ENCODE peak calls at places on chromosomes 7 and 10, in five cellular contexts. J is PC-3; C is body of pancreas; K is A549; E is CD4-positive, CD25-positive, alpha-beta regulatory T cell. Q is an unnamed sample. For H3K4me1, the result is how much of the 10 kb centered on the place peaks cover.

GRCh38 chr10:132846631-132847415 is 60.9 kb upstream of the NKX6-2 start:
- DNase-seq in J (no peak), C (no peak), K (no peak), E (no peak), Q (peak)

GRCh38 chr7:143382126-143382790 is 1.1 kb downstream of the ZYX start:
- DNase-seq in J (no peak), C (no peak), K (no peak), E (no peak), Q (no peak)

GRCh38 chr10:52778511-52779392 is 6.2 kb upstream of the MBL2 start:
- DNase-seq in J (peak), C (no peak), K (no peak), E (no peak), Q (no peak)

GRCh38 chr7:43585521-43585920 is 2.6 kb downstream of the STK17A start:
- DNase-seq in J (peak), C (no peak), K (no peak), E (no peak), Q (no peak)

GRCh38 chr7:412731-413356 is 106.8 kb downstream of the PDGFA start:
- DNase-seq in J (no peak), C (no peak), K (no peak), E (no peak), Q (no peak)

GRCh38 chr10:87531908-87532622 is 27.4 kb downstream of the MINPP1 start:
- DNase-seq in J (no peak), C (no peak), K (no peak), E (no peak), Q (peak)

GRCh38 chr10:85900060-85900459 is 466.5 kb downstream of the GRID1 start:
- DNase-seq in J (no peak), C (no peak), K (no peak), E (no peak), Q (no peak)

GRCh38 chr7:153523320-153524015 is 528.7 kb upstream of the DPP6 start:
- DNase-seq in J (no peak), C (no peak), K (no peak), E (no peak), Q (peak)

GRCh38 chr7:3968234-3968633 is 667.2 kb downstream of the SDK1 start:
- DNase-seq in J (no peak), C (no peak), K (no peak), E (no peak), Q (no peak)

GRCh38 chr10:99538287-99538917 is 5.7 kb downstream of the NKX2-3 start:
- DNase-seq in J (no peak), C (no peak), K (no peak), E (no peak), Q (no peak)

GRCh38 chr7:20232848-20233247 is 15.7 kb upstream of the MACC1 start:
- DNase-seq in J (no peak), C (no peak), K (no peak), E (no peak), Q (no peak)

GRCh38 chr10:110137142-110137545 is 70.3 kb upstream of the MXI1 start:
- DNase-seq in J (peak), C (no peak), K (peak), E (no peak), Q (no peak)

GRCh38 chr7:2525931-2526630 is 6.5 kb downstream of the LFNG start:
- DNase-seq in J (no peak), C (no peak), K (no peak), E (no peak), Q (no peak)

GRCh38 chr7:27091125-27091524 is 4.7 kb downstream of the HOXA1 start:
- DNase-seq in J (no peak), C (no peak), K (no peak), E (no peak), Q (no peak)

GRCh38 chr7:26153823-26154783 is 2.1 kb downstream of the NFE2L3 start:
- DNase-seq in J (peak), C (no peak), K (no peak), E (peak), Q (no peak)

GRCh38 chr7:79304711-79305110 is 148.8 kb downstream of the MAGI2 start:
- DNase-seq in J (no peak), C (no peak), K (no peak), E (no peak), Q (no peak)

GRCh38 chr10:70376436-70377378 is 5.7 kb downstream of the LRRC20 start:
- DNase-seq in J (peak), C (no peak), K (no peak), E (no peak), Q (no peak)

GRCh38 chr10:79995979-79996629 is 47.2 kb upstream of the SFTPD start:
- DNase-seq in J (no peak), C (peak), K (no peak), E (no peak), Q (no peak)

GRCh38 chr10:67664936-67665335 is 31.1 kb downstream of the CTNNA3 start:
- DNase-seq in J (no peak), C (no peak), K (no peak), E (no peak), Q (no peak)

GRCh38 chr7:105653441-105654005 is 72.2 kb upstream of the EFCAB10 start:
- DNase-seq in J (no peak), C (no peak), K (no peak), E (no peak), Q (no peak)

GRCh38 chr7:43735802-43736603 is 6.7 kb upstream of the COA1 start:
- DNase-seq in J (no peak), C (no peak), K (no peak), E (no peak), Q (no peak)

GRCh38 chr10:21020545-21020944 is 123.4 kb upstream of the NEBL start:
- DNase-seq in J (peak), C (peak), K (peak), E (no peak), Q (no peak)

GRCh38 chr10:60388116-60388515 is 1.6 kb downstream of the ANK3 start:
- DNase-seq in J (no peak), C (no peak), K (no peak), E (no peak), Q (no peak)

GRCh38 chr10:119189811-119190282 is 11.2 kb upstream of the PRDX3 start:
- DNase-seq in J (no peak), C (peak), K (no peak), E (no peak), Q (no peak)

GRCh38 chr7:39453743-39454355 is 112.4 kb upstream of the YAE1 start:
- DNase-seq in J (peak), C (peak), K (peak), E (no peak), Q (no peak)

GRCh38 chr10:34804306-34804705 is 10.8 kb downstream of the PARD3 start:
- DNase-seq in J (peak), C (no peak), K (no peak), E (no peak), Q (no peak)

GRCh38 chr7:22193361-22194016 is 163.5 kb downstream of the RAPGEF5 start:
- DNase-seq in J (no peak), C (peak), K (no peak), E (no peak), Q (peak)

GRCh38 chr7:50264908-50265307 is 39.6 kb upstream of the IKZF1 start:
- DNase-seq in J (no peak), C (no peak), K (no peak), E (peak), Q (no peak)

GRCh38 chr7:17963281-17963680 is 23.0 kb upstream of the SNX13 start:
- DNase-seq in J (no peak), C (no peak), K (no peak), E (no peak), Q (no peak)

GRCh38 chr10:50417486-50417905 is 166.2 kb upstream of the ASAH2 start:
- DNase-seq in J (no peak), C (no peak), K (peak), E (no peak), Q (no peak)

GRCh38 chr7:22874904-22875303 is 52.3 kb upstream of the TOMM7 start:
- DNase-seq in J (no peak), C (no peak), K (no peak), E (no peak), Q (no peak)

GRCh38 chr10:79149662-79150443 is 81.1 kb downstream of the ZMIZ1 start:
- DNase-seq in J (peak), C (peak), K (peak), E (peak), Q (peak)

GRCh38 chr10:52318822-52319464 is 4.9 kb downstream of the DKK1 start:
- DNase-seq in J (peak), C (no peak), K (peak), E (no peak), Q (no peak)

GRCh38 chr7:39709768-39710291 is 86.5 kb downstream of the RALA start:
- DNase-seq in J (no peak), C (no peak), K (no peak), E (no peak), Q (no peak)

GRCh38 chr7:6258440-6259182 is 13.8 kb downstream of the CYTH3 start:
- DNase-seq in J (no peak), C (no peak), K (no peak), E (no peak), Q (no peak)

GRCh38 chr7:6262206-6262605 is 10.2 kb downstream of the CYTH3 start:
- DNase-seq in J (no peak), C (no peak), K (no peak), E (no peak), Q (no peak)

GRCh38 chr7:6261699-6262098 is 10.7 kb downstream of the CYTH3 start:
- DNase-seq in J (no peak), C (no peak), K (no peak), E (no peak), Q (no peak)

GRCh38 chr7:6259257-6259656 is 13.2 kb downstream of the CYTH3 start:
- DNase-seq in J (peak), C (no peak), K (no peak), E (no peak), Q (no peak)

DNA sequence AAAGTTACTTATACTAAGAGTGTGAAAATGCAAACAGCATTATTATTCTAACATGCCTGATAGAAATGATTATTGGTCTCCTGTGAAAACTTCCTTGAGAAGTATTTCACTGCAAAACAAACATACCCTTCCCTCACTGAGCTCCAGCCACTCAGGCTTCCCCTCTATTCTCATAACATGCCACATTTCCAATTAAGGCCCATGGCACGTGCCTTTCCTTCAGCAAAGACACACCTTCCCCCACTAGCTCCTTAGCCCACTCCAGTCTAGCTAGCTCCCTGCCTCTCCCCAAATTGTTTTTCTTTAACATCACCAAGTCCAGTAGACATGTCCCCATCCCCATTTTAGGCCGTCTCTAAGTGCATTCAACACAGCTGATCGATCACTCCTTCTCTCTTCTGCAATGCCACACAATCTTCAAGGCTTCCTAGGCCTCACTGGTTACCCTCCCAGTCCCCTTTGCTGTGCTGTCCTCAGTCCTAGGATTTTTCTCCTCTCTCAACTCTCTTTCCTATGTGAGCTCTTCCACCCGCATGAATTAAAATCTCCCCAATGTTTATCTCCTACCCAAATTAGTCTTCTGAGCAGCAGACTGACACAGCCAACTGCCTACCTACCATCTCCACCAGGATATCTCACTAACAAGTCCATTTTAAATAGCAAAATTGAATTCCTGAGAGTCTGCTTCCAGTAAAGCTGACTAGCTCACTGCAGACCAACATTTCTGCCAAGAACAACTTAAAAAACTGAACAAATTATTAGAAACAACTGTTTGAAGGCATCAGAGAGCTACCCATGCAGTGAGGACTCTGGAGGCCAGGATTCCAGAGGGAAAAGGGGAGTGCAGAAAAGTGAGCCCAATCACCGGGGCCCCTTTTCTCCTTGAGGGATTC is 11.9 kb downstream of the CYTH3 start:
- DNase-seq in J (no peak), C (no peak), K (no peak), E (no peak), Q (no peak)
- H3K4me1 ChIP-seq in J (under half), C (under half), K (half or more), E (under half), Q (under half)

GRCh38 chr10:97020452-97021400 is 165.0 kb downstream of the SLIT1 start:
- DNase-seq in J (no peak), C (peak), K (no peak), E (no peak), Q (peak)
- H3K27ac ChIP-seq in J (no peak), C (peak), K (no peak), E (no peak), Q (peak)

GRCh38 chr10:43141421-43141820 is 3.2 kb downstream of the CSGALNACT2 start:
- DNase-seq in J (no peak), C (no peak), K (no peak), E (no peak), Q (no peak)
- H3K4me1 ChIP-seq in J (under half), C (under half), K (under half), E (half or more), Q (under half)

GRCh38 chr10:123841115-123841514 is 50.5 kb downstream of the CPXM2 start:
- DNase-seq in J (no peak), C (no peak), K (no peak), E (no peak), Q (no peak)
- H3K27ac ChIP-seq in J (no peak), C (no peak), K (no peak), E (no peak), Q (no peak)

GRCh38 chr10:59243611-59244195 is 67.3 kb downstream of the PHYHIPL start:
- DNase-seq in J (no peak), C (no peak), K (no peak), E (no peak), Q (no peak)
- H3K4me1 ChIP-seq in J (under half), C (under half), K (under half), E (under half), Q (under half)

DNA sequence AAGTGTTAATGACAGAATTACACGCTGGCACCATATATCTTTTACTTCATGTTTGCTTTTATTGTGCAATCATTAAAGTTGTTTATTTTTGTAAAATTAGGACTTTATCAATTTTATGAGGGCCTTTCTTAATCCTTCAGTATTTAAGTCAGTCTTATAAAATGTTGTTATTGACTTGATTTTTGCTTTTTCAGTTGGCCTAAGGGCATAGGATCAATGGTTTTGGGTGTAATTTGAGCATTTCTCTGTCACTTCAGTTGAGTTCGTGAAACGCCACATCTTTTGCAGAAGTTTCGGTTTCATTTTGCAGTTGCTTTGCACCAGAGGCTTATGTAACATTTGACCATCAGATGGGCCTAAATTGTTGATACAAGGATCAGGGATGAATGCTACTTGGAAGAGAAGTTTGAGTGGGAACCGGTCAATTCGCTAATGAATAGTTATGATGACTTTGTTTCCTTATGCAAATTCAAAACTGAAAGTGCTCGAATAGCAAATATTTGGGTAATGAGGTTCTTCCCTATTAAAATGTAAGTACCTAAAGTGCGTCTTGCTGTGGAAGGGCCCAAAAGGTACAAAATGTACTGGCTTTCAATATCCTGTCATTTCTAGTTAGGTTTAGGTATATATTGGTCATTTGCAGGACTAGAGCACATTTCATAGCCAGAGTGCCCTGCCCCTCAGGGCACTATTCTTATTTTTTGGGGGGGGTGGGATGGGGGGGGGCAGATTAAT is 340.9 kb downstream of the LRMDA start:
- DNase-seq in J (peak), C (no peak), K (no peak), E (no peak), Q (no peak)
- H3K27ac ChIP-seq in J (peak), C (peak), K (peak), E (no peak), Q (peak)